ENCODE peak calls at places on chromosome 4, in nine cellular contexts. J is right lobe of liver, L is neural progenitor cell, S is nephron progenitor cell, B is fibroblast of lung, W is mammary epithelial cell, X is esophagus muscularis mucosa, C is lower lobe of right lung, R is prostate gland. T is an unnamed sample.

GRCh38 chr4:158805628-158806471 is 37.0 kb downstream of the FNIP2 start:
- DNase-seq in J (no peak), L (no peak), S (no peak), W (peak), R (peak), X (no peak), B (no peak), C (no peak), T (no peak)

GRCh38 chr4:107519057-107519456 is 201.0 kb downstream of the PAPSS1 start:
- DNase-seq in L (peak), X (no peak), R (peak), J (no peak), S (peak), W (peak), B (peak), C (no peak), T (no peak)

GRCh38 chr4:146029147-146029546 is 90.5 kb upstream of the ZNF827 start:
- DNase-seq in S (no peak), W (peak), L (no peak), R (no peak), J (no peak), C (no peak), X (no peak), B (peak), T (no peak)

GRCh38 chr4:32140636-32141035 is 1420.5 kb downstream of the PCDH7 start:
- DNase-seq in B (peak), C (no peak), R (no peak), W (peak), J (no peak), L (no peak), S (no peak), X (no peak), T (no peak)

GRCh38 chr4:155995069-155995468 is 41.4 kb upstream of the CTSO start:
- DNase-seq in L (no peak), R (no peak), B (no peak), W (no peak), S (no peak), J (no peak), X (no peak), C (no peak), T (no peak)

GRCh38 chr4:81631958-81632439 is 160.3 kb upstream of the RASGEF1B start:
- DNase-seq in X (no peak), R (no peak), C (peak), L (no peak), S (peak), B (peak), J (no peak), W (peak), T (no peak)

GRCh38 chr4:1171306-1172227 is 816 bp downstream of the SPON2 start:
- DNase-seq in J (peak), W (no peak), S (peak), C (no peak), R (no peak), L (peak), X (peak), B (no peak), T (no peak)

GRCh38 chr4:89134775-89135319 is 23.5 kb downstream of the TIGD2 start:
- DNase-seq in S (no peak), X (no peak), R (no peak), C (no peak), B (peak), W (peak), J (no peak), L (no peak), T (no peak)

GRCh38 chr4:56698329-56698728 is 17.2 kb upstream of the HOPX start:
- DNase-seq in J (no peak), S (no peak), B (peak), X (no peak), W (no peak), C (peak), R (no peak), L (no peak), T (no peak)

GRCh38 chr4:82125863-82126297 is 247.9 kb downstream of the HNRNPD start:
- DNase-seq in L (no peak), S (no peak), C (no peak), J (no peak), X (no peak), W (no peak), B (no peak), R (no peak), T (no peak)

GRCh38 chr4:149293233-149293632 is 522.4 kb downstream of the IQCM start:
- DNase-seq in W (no peak), B (peak), S (no peak), C (no peak), L (no peak), R (no peak), J (no peak), X (no peak), T (no peak)

GRCh38 chr4:82851902-82852750 is 38.8 kb downstream of the SEC31A start:
- DNase-seq in S (no peak), C (no peak), X (no peak), R (no peak), B (peak), J (no peak), L (peak), W (no peak), T (no peak)

GRCh38 chr4:86156526-86156925 is 203.3 kb downstream of the MAPK10 start:
- DNase-seq in B (no peak), R (no peak), S (no peak), C (no peak), J (no peak), X (no peak), L (no peak), W (no peak), T (no peak)

GRCh38 chr4:76850010-76850441 is 47.9 kb downstream of the SOWAHB start:
- DNase-seq in W (peak), B (peak), J (no peak), S (no peak), R (peak), C (no peak), X (no peak), L (no peak), T (no peak)

GRCh38 chr4:181601118-181601517 is 642.1 kb upstream of the TENM3 start:
- DNase-seq in W (no peak), C (no peak), B (peak), J (no peak), R (no peak), X (no peak), L (no peak), S (no peak), T (no peak)

GRCh38 chr4:22500831-22501714 is 14.8 kb downstream of the ADGRA3 start:
- DNase-seq in S (no peak), W (peak), J (no peak), B (peak), L (no peak), X (peak), R (no peak), C (no peak), T (no peak)

GRCh38 chr4:158209825-158210807 is at the start of gene TMEM144:
- DNase-seq in B (peak), J (peak), C (peak), W (peak), S (peak), R (peak), L (peak), X (peak), T (peak)

GRCh38 chr4:21948347-21949072 is at the start of gene KCNIP4:
- DNase-seq in J (peak), B (peak), L (peak), X (no peak), S (peak), R (no peak), W (peak), C (no peak), T (peak)

GRCh38 chr4:156983366-156983765 is 11.8 kb upstream of the PDGFC start:
- DNase-seq in L (no peak), S (no peak), R (no peak), W (no peak), C (no peak), B (no peak), J (no peak), X (no peak), T (no peak)

GRCh38 chr4:2535386-2536192 is 858 bp upstream of the FAM193A start:
- DNase-seq in B (peak), J (no peak), C (peak), R (peak), L (peak), X (no peak), S (peak), W (no peak), T (peak)

GRCh38 chr4:41512604-41513003 is 25.4 kb upstream of the LIMCH1 start:
- DNase-seq in L (no peak), W (no peak), R (no peak), B (no peak), J (no peak), X (no peak), S (no peak), C (no peak), T (no peak)
- TF ChIP-seq CTCF in L (no peak), W (no peak), R (no peak), B (no peak), J (no peak), X (no peak), S (no peak), C (no peak), T (no peak)

GRCh38 chr4:8297691-8298485 is 28.3 kb downstream of the HTRA3 start:
- DNase-seq in B (no peak), C (peak), J (peak), W (no peak), S (no peak), R (no peak), X (no peak), L (no peak), T (no peak)
- TF ChIP-seq CTCF in B (no peak), C (no peak), J (no peak), W (no peak), S (no peak), R (no peak), X (no peak), L (no peak), T (no peak)

GRCh38 chr4:14924080-14924916 is 78.0 kb upstream of the CPEB2 start:
- DNase-seq in C (no peak), S (no peak), W (no peak), L (no peak), X (no peak), R (no peak), J (no peak), B (no peak), T (no peak)
- TF ChIP-seq CTCF in C (no peak), S (no peak), W (no peak), L (no peak), X (no peak), R (no peak), J (no peak), B (no peak), T (no peak)

GRCh38 chr4:173535932-173536331 is 5.9 kb upstream of the HAND2 start:
- DNase-seq in R (no peak), X (no peak), C (no peak), W (no peak), S (no peak), B (no peak), J (no peak), L (no peak), T (no peak)

GRCh38 chr4:173535165-173535737 is 5.2 kb upstream of the HAND2 start:
- DNase-seq in W (no peak), B (no peak), J (no peak), C (no peak), X (no peak), L (no peak), S (no peak), R (no peak), T (no peak)

GRCh38 chr4:173537628-173538147 is 7.7 kb upstream of the HAND2 start:
- DNase-seq in S (no peak), B (no peak), L (no peak), R (no peak), C (no peak), J (no peak), W (no peak), X (no peak), T (no peak)

GRCh38 chr4:173538148-173538902 is 8.3 kb upstream of the HAND2 start:
- DNase-seq in L (peak), X (no peak), W (no peak), J (no peak), C (no peak), B (no peak), S (peak), R (no peak), T (no peak)

DNA sequence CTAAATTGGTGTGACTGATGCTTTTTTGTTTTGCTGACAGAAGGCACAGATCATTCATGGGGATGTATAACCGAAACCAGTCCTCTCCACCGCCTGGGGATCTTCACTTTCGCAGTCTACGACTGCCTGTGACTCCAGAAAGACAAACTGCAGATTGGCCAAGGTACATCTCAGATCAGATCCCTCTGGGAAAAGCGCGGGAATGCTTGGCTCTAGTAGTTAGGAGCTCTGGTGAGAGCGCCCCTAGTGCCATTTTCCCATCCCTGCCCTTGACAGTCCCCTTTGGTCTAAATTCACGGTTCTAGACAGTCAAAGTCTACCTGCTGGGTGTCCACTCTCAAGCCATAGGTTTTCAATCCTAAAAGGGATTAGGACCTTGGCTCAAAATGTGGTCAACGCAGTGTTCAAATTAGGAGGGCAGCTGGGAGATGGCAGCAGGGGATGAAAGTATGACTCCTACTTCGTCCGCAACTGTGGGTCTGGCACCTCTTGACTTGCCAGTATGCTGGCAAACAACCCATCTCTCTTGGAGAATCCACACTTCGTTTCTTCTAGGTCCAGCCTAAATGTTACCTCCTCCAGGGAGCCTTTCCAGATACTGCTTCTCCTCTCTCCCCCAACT is 6.9 kb upstream of the HAND2 start:
- DNase-seq in S (peak), J (no peak), X (no peak), B (no peak), W (no peak), C (no peak), L (peak), R (no peak), T (peak)
- TF ChIP-seq CTCF in S (peak), J (peak), X (no peak), B (peak), W (no peak), C (no peak), L (peak), R (no peak), T (peak)

DNA sequence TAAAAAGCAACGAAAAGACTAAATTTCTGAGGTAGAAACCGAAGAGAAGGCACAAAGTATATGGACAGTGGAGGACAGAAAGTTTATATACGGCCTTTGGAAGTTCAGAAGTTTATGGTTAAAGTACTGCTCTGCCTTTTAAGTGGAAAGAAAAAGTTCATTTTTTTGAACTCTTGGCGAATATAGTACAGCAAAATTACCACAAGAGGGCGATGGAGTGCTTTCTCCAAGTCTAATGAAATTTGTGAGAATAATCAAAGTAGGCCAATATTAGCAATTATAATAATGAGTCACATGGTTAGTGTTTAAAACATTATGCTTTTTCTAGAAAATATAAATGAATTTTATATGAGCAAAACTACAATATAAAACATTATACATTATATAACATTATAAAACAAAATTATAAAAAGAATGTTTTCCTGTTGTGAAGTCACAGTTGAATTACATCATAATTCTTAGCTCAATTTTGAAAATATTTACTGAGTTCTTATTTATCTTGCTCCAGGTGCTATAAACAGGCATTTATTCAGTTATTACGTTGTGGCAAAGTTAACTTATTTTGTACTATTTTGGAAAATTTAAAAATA is 136.2 kb upstream of the BMPR1B start:
- DNase-seq in R (peak), X (no peak), B (peak), C (no peak), L (peak), W (peak), J (no peak), S (peak), T (peak)
- TF ChIP-seq CTCF in R (peak), X (peak), B (peak), C (peak), L (peak), W (peak), J (peak), S (peak), T (peak)

GRCh38 chr4:134935320-134935719 is 733.7 kb upstream of the PABPC4L start:
- DNase-seq in C (no peak), X (no peak), B (no peak), R (no peak), W (no peak), J (no peak), S (peak), L (peak), T (peak)
- TF ChIP-seq CTCF in C (no peak), X (no peak), B (peak), R (no peak), W (peak), J (peak), S (peak), L (peak), T (peak)

GRCh38 chr4:40547446-40548132 is 82.1 kb downstream of the RBM47 start:
- DNase-seq in B (peak), S (no peak), W (no peak), X (no peak), J (no peak), L (no peak), C (no peak), R (no peak), T (no peak)

GRCh38 chr4:40548256-40548655 is 81.4 kb downstream of the RBM47 start:
- DNase-seq in B (peak), W (no peak), L (no peak), C (no peak), X (no peak), R (no peak), S (no peak), J (no peak), T (no peak)

GRCh38 chr4:40553995-40554394 is 75.7 kb downstream of the RBM47 start:
- DNase-seq in B (no peak), C (no peak), J (no peak), R (no peak), L (no peak), X (no peak), S (no peak), W (no peak), T (no peak)

GRCh38 chr4:40552536-40552935 is 77.1 kb downstream of the RBM47 start:
- DNase-seq in R (peak), C (no peak), J (no peak), W (no peak), X (no peak), L (no peak), S (no peak), B (peak), T (no peak)

DNA sequence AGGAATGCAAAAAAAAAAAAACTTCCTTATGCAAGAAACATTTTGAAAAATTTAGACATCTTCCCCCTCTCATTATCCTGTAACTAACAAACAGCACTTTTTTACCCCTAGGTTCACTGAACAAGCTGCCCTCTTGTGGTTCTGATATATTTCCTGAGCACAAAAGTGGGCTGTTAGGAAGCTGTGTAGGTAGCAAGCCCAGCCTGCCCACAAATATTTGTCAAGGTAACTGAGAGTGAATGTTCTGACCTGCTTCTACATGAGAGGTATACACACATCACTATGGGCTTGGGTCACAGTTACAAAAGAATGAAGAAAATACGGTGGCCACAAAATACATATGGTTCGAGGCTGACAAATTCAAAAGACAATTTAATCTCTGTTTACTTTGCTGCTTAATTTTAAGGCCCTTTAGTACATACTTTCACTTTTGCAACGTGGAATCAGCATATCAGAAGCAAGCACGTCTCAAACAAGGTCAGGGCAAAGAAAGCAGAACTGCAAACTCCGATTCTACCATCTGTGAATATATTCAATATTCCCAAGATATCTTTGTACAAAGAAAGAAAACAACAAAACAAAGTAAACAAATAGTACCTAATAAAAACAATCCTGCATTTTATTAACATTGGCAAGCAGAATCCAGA is 78.6 kb downstream of the RBM47 start:
- DNase-seq in S (no peak), J (no peak), C (no peak), L (peak), B (peak), R (peak), W (peak), X (no peak), T (no peak)
- TF ChIP-seq CTCF in S (no peak), J (peak), C (peak), L (peak), B (peak), R (peak), W (peak), X (peak), T (peak)